ENCODE peak calls at places on chromosomes 1 and 21, in ten cellular contexts. G is stomach; E is upper lobe of right lung; J is colonic mucosa; K is RWPE1; R is pancreas; N is psoas muscle; C is transverse colon; B is HepG2; P is CD8-positive, alpha-beta T cell. O is an unnamed sample.

GRCh38 chr1:99005537-99005942 is 879 bp upstream of the PLPPR5 start:
- DNase-seq in G (no peak), E (no peak), J (no peak), K (no peak), R (no peak), N (no peak), C (no peak), B (no peak), P (no peak), O (no peak)

GRCh38 chr1:87370519-87370918 is 41.8 kb downstream of the LMO4 start:
- DNase-seq in G (no peak), E (no peak), J (no peak), K (no peak), R (no peak), N (no peak), C (no peak), B (no peak), P (no peak), O (no peak)

GRCh38 chr1:110152133-110152785 is 2.0 kb downstream of the SLC6A17 start:
- DNase-seq in G (no peak), E (no peak), J (no peak), K (peak; percentile 33), R (no peak), N (no peak), C (no peak), B (peak; percentile 1), P (no peak), O (no peak)

GRCh38 chr1:247118946-247119446 is 14.8 kb upstream of the ZNF669 start:
- DNase-seq in G (no peak), E (no peak), J (no peak), K (no peak), R (no peak), N (no peak), C (no peak), B (peak; percentile 79), P (no peak), O (peak; percentile 80)

GRCh38 chr1:37032660-37033354 is 1.5 kb downstream of the GRIK3 start:
- DNase-seq in G (no peak), E (no peak), J (no peak), K (no peak), R (no peak), N (no peak), C (no peak), B (no peak), P (no peak), O (no peak)

GRCh38 chr1:225882008-225882698 is at the start of gene TMEM63A:
- DNase-seq in G (peak; percentile 94), E (peak; percentile 97), J (peak; percentile 95), K (peak; percentile 97), R (peak; percentile 88), N (peak; percentile 98), C (peak; percentile 94), B (peak; percentile 82), P (peak; percentile 91), O (peak; percentile 90)

GRCh38 chr1:203621559-203622130 is 5.0 kb upstream of the ATP2B4 start:
- DNase-seq in G (no peak), E (no peak), J (no peak), K (no peak), R (no peak), N (no peak), C (no peak), B (no peak), P (no peak), O (no peak)

GRCh38 chr1:27349784-27350672 is 8.2 kb downstream of the SYTL1 start:
- DNase-seq in G (peak; percentile 79), E (peak; percentile 90), J (peak; percentile 74), K (no peak), R (peak; percentile 55), N (peak; percentile 71), C (peak; percentile 72), B (no peak), P (no peak), O (peak; percentile 83)

GRCh38 chr1:225508538-225509375 is 80.9 kb upstream of the LBR start:
- DNase-seq in G (peak; percentile 39), E (no peak), J (no peak), K (peak; percentile 96), R (peak; percentile 46), N (no peak), C (no peak), B (peak; percentile 89), P (no peak), O (peak; percentile 98)

GRCh38 chr21:42609806-42610205 is 43.6 kb upstream of the PDE9A start:
- DNase-seq in G (no peak), E (peak; percentile 32), J (no peak), K (no peak), R (no peak), N (no peak), C (no peak), B (no peak), P (no peak), O (no peak)

GRCh38 chr1:170538687-170539086 is 6.7 kb downstream of the GORAB start:
- DNase-seq in G (no peak), E (no peak), J (no peak), K (no peak), R (no peak), N (no peak), C (no peak), B (no peak), P (no peak), O (no peak)

DNA sequence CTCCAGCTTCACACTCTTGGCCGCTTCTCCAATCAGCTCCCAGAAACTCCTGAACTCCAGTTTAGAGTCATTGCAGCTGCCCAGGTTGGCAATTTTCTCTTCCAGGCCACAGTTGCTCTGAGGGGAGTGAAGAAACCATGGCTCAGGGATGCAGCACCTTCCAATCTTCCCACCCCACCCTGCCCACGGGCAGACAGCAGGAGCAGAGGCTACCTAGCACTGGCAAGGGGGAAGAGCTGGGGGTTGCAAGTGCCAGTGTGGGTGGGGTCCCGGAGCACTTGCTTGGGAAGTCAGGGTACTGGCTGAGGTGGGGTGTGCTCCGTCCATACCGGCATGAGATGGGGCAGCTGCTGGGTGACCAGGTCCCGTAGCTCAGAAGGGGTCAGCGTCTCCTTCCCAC is 1.2 kb downstream of the S100A14 start:
- DNase-seq in G (no peak), E (no peak), J (no peak), K (no peak), R (no peak), N (no peak), C (no peak), B (no peak), P (no peak), O (no peak)
- H3K27ac ChIP-seq in G (no peak overlapping the region), E (no peak overlapping the region), J (peak overlapping the region; percentile 67), K (peak overlapping the region; percentile 99), R (no peak overlapping the region), N (no peak overlapping the region), C (peak overlapping the region; percentile 97), B (no peak overlapping the region), P (no peak overlapping the region), O (no peak overlapping the region)

GRCh38 chr1:81052162-81052561 is 748.6 kb upstream of the ADGRL2 start:
- DNase-seq in G (no peak), E (no peak), J (no peak), K (no peak), R (no peak), N (no peak), C (no peak), B (no peak), P (no peak), O (no peak)

GRCh38 chr1:81044708-81045107 is 756.0 kb upstream of the ADGRL2 start:
- DNase-seq in G (no peak), E (no peak), J (no peak), K (no peak), R (no peak), N (no peak), C (no peak), B (no peak), P (no peak), O (peak; percentile 64)

GRCh38 chr1:81053826-81054225 is 746.9 kb upstream of the ADGRL2 start:
- DNase-seq in G (no peak), E (no peak), J (no peak), K (no peak), R (no peak), N (no peak), C (no peak), B (no peak), P (no peak), O (no peak)

GRCh38 chr1:81050390-81050789 is 750.3 kb upstream of the ADGRL2 start:
- DNase-seq in G (no peak), E (no peak), J (no peak), K (no peak), R (no peak), N (no peak), C (no peak), B (no peak), P (no peak), O (no peak)
- H3K27ac ChIP-seq in G (no peak overlapping the region), E (no peak overlapping the region), J (no peak overlapping the region), K (no peak overlapping the region), R (no peak overlapping the region), N (no peak overlapping the region), C (no peak overlapping the region), B (no peak overlapping the region), P (no peak overlapping the region), O (no peak overlapping the region)

DNA sequence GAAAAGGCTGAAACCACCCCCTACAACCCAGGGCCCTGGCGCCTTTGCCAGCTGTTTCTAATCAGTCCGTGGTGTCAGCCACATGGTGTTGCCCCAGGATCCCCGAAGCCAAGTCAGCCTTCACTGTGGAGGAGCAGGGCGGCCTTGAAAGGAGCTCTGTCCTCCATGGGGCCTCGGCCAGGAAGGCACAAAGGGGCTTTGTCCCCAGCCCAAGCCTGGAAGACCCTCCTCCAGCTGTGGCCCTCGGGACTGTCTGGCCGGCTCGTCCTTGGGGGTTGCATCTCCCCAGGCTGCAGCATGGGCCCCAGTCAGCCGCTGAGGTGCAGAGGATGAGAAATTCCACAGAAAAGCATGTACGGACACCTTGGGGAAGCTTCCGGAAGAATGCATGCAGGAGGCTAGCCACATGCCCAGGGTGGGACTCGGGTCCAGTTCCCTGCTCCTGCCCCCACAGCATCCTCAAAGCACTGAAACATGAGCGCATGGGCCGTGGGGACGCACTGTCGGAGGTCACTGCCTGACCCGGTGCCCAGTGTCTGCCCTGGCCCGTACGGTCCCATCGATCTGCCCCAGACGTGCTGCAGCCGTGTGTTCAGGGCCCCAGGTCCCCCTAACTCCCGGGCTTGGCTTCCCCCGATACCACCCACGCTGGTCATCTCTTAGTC is 38.6 kb upstream of the POFUT2 start:
- DNase-seq in G (no peak), E (peak; percentile 61), J (no peak), K (no peak), R (no peak), N (peak; percentile 37), C (no peak), B (no peak), P (no peak), O (peak; percentile 68)
- H3K27ac ChIP-seq in G (no peak overlapping the region), E (no peak overlapping the region), J (no peak overlapping the region), K (peak overlapping the region; percentile 52), R (peak overlapping the region; percentile 62), N (no peak overlapping the region), C (no peak overlapping the region), B (no peak overlapping the region), P (no peak overlapping the region), O (no peak overlapping the region)

DNA sequence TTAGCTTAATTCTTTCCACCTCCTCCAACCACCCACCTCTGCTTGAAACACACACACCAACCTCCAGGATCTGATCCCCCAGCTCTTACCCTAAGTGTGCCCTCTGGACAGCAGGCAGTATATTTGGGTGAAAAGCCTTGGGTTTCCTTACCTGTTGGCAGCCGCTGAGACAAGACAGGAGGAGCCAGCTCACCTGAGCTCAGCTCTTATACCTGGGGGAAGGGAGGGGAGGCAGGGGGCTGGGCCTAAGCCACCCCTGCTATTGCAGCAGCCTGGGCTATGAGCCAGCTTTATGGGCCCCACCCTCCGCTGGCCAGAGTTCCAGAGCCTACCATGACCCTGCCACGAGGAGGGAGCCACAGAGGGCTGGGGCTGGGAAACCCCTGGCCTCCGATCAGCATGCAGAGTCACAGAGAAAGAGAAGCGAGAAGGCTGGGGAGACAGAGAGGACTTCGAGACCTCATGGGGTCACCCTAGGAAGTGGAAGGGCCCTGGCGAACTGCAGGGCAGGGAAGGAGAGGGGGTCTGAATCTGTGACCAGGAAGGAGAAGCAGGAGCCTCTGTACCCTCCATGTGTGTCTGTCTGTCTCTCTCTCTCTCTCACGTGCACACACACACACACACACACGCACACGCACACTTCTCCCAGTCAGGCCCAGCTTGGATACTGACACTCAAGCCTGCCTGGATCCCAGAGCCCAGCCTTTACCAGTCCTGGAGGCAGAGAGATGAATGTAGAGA is at the start of gene S100A14:
- DNase-seq in G (peak; percentile 94), E (peak; percentile 92), J (peak; percentile 94), K (peak; percentile 92), R (peak; percentile 54), N (peak; percentile 59), C (peak; percentile 94), B (no peak), P (no peak), O (no peak)
- H3K27ac ChIP-seq in G (peak within 1 kb of the TSS; percentile 48), E (peak within 1 kb of the TSS; percentile 72), J (peak within 1 kb of the TSS; percentile 67), K (peak within 1 kb of the TSS; percentile 99), R (no peak within 1 kb of the TSS), N (no peak within 1 kb of the TSS), C (peak within 1 kb of the TSS; percentile 71), B (no peak within 1 kb of the TSS), P (no peak within 1 kb of the TSS), O (no peak within 1 kb of the TSS)

O was measured in cardiac muscle cell.